ENCODE peak calls at places on chromosome 5, in nine cellular contexts. R, N, K, Q, C, I, H, Y and B are unnamed samples.

GRCh38 chr5:139435676-139436075 is 3.6 kb downstream of the DNAJC18 start:
- DNase-seq in C (no peak), K (no peak), Q (no peak), I (no peak), H (no peak), N (no peak), Y (no peak), R (no peak), B (no peak)

GRCh38 chr5:83516962-83517750 is 45.6 kb downstream of the VCAN start:
- DNase-seq in H (no peak), R (no peak), I (no peak), Y (no peak), C (no peak), N (no peak), Q (no peak), K (no peak), B (no peak)

GRCh38 chr5:171405615-171406014 is 13.8 kb upstream of the FGF18 start:
- DNase-seq in H (no peak), Y (no peak), I (no peak), K (no peak), C (no peak), N (no peak), R (no peak), Q (no peak), B (no peak)

GRCh38 chr5:145407300-145408047 is 427.7 kb downstream of the PRELID2 start:
- DNase-seq in N (no peak), H (no peak), R (no peak), K (no peak), Y (no peak), I (no peak), C (no peak), Q (no peak), B (no peak)

GRCh38 chr5:76789991-76790571 is 28.7 kb upstream of the F2RL1 start:
- DNase-seq in Y (no peak), N (no peak), C (no peak), H (no peak), Q (peak), R (no peak), I (peak), K (no peak), B (no peak)

GRCh38 chr5:158921441-158922262 is 178.1 kb downstream of the EBF1 start:
- DNase-seq in I (peak), H (no peak), N (no peak), Q (no peak), C (no peak), Y (no peak), K (no peak), R (no peak), B (no peak)

GRCh38 chr5:130189961-130190360 is 285.7 kb downstream of the CHSY3 start:
- DNase-seq in H (no peak), I (peak), K (no peak), N (no peak), R (no peak), Q (no peak), C (no peak), Y (no peak), B (no peak)

GRCh38 chr5:58681943-58682342 is 99.1 kb downstream of the RAB3C start:
- DNase-seq in Y (no peak), N (no peak), K (peak), Q (no peak), H (no peak), I (no peak), R (no peak), C (no peak), B (no peak)

GRCh38 chr5:96015709-96016108 is 54.1 kb upstream of the ELL2 start:
- DNase-seq in R (no peak), Q (no peak), H (no peak), I (no peak), Y (no peak), K (no peak), N (no peak), C (no peak), B (no peak)

GRCh38 chr5:149434162-149435014 is 55.3 kb upstream of the IL17B start:
- DNase-seq in N (no peak), R (peak), I (peak), K (peak), Q (no peak), Y (peak), C (peak), H (peak), B (no peak)

GRCh38 chr5:10333154-10334006 is 20.1 kb upstream of the MARCHF6 start:
- DNase-seq in Q (no peak), Y (no peak), C (no peak), K (no peak), H (peak), N (no peak), R (peak), I (no peak), B (no peak)

GRCh38 chr5:56012281-56012963 is 17.7 kb upstream of the IL6ST start:
- DNase-seq in R (peak), Y (no peak), H (peak), Q (peak), N (no peak), K (peak), C (peak), I (peak), B (no peak)

GRCh38 chr5:65721775-65722574 is at the start of the genes NLN and SGTB:
- DNase-seq in R (peak), N (no peak), Q (peak), H (peak), I (peak), Y (peak), K (peak), C (peak), B (no peak)

GRCh38 chr5:172852490-172853354 is 18.7 kb downstream of the ERGIC1 start:
- DNase-seq in R (peak), I (no peak), Q (no peak), N (no peak), Y (no peak), K (peak), H (peak), C (no peak), B (no peak)

GRCh38 chr5:149002761-149003689 is 59.8 kb downstream of the SH3TC2 start:
- DNase-seq in C (no peak), Q (peak), H (no peak), I (peak), R (no peak), N (no peak), Y (no peak), K (no peak), B (no peak)

GRCh38 chr5:41414598-41414997 is 95.8 kb downstream of the PLCXD3 start:
- DNase-seq in K (no peak), N (peak), R (no peak), Q (peak), C (no peak), Y (no peak), I (peak), H (no peak), B (peak)

GRCh38 chr5:14160116-14160515 is 17.0 kb downstream of the TRIO start:
- DNase-seq in Q (no peak), Y (peak), I (no peak), R (no peak), H (no peak), C (no peak), N (no peak), K (no peak), B (no peak)

GRCh38 chr5:95543017-95543705 is 11.6 kb downstream of the SKIC3 start:
- DNase-seq in Y (no peak), K (no peak), N (no peak), Q (no peak), R (no peak), I (no peak), C (no peak), H (no peak), B (no peak)

GRCh38 chr5:131209506-131210191 is 38.9 kb downstream of the LYRM7 start:
- DNase-seq in K (peak), H (peak), R (peak), C (peak), Y (no peak), I (no peak), Q (no peak), N (no peak), B (no peak)

GRCh38 chr5:138807182-138807581 is 54.0 kb downstream of the CTNNA1 start:
- DNase-seq in H (no peak), K (no peak), Q (no peak), Y (no peak), C (no peak), R (no peak), I (no peak), N (no peak), B (no peak)

GRCh38 chr5:36422957-36423356 is 121.3 kb upstream of the RANBP3L start:
- DNase-seq in Q (peak), K (no peak), R (no peak), H (no peak), Y (no peak), N (no peak), I (peak), C (no peak), B (no peak)

GRCh38 chr5:39941436-39941835 is 516.7 kb upstream of the DAB2 start:
- DNase-seq in N (no peak), I (no peak), K (no peak), R (no peak), C (no peak), H (no peak), Y (no peak), Q (no peak), B (peak)

GRCh38 chr5:178385472-178385853 is 152.9 kb upstream of the PHYKPL start:
- DNase-seq in R (no peak), H (no peak), K (no peak), Y (no peak), I (peak), C (no peak), Q (no peak), N (no peak), B (no peak)

GRCh38 chr5:104298518-104298917 is 735.9 kb upstream of the NUDT12 start:
- DNase-seq in Y (no peak), Q (no peak), N (no peak), C (no peak), R (no peak), H (no peak), K (no peak), I (no peak), B (no peak)

GRCh38 chr5:150017606-150018005 is 17.1 kb downstream of the HMGXB3 start:
- DNase-seq in R (no peak), C (no peak), H (no peak), K (no peak), I (peak), N (no peak), Y (no peak), Q (peak), B (no peak)

GRCh38 chr5:103624748-103625147 is 62.2 kb upstream of the NUDT12 start:
- DNase-seq in Y (no peak), R (no peak), K (no peak), H (no peak), Q (no peak), N (no peak), I (peak), C (no peak), B (no peak)

GRCh38 chr5:83474170-83474796 is 2.7 kb downstream of the VCAN start:
- DNase-seq in Q (peak), K (peak), N (peak), C (no peak), I (peak), Y (peak), R (peak), H (peak), B (no peak)

GRCh38 chr5:157855404-157855994 is 3.4 kb downstream of the CLINT1 start:
- DNase-seq in H (peak), Q (peak), Y (no peak), R (no peak), N (peak), C (no peak), K (peak), I (peak), B (peak)

GRCh38 chr5:160079753-160080152 is 39.5 kb downstream of the PWWP2A start:
- DNase-seq in C (no peak), Q (no peak), I (no peak), H (no peak), K (no peak), N (no peak), R (no peak), Y (no peak), B (no peak)

GRCh38 chr5:68408345-68408871 is 192.9 kb downstream of the PIK3R1 start:
- DNase-seq in R (no peak), K (no peak), N (no peak), C (no peak), H (no peak), Q (no peak), I (no peak), Y (no peak), B (no peak)

GRCh38 chr5:14144586-14145355 is 1.6 kb downstream of the TRIO start:
- DNase-seq in C (peak), Y (peak), Q (no peak), N (no peak), H (peak), R (no peak), K (peak), I (peak), B (peak)

GRCh38 chr5:128537999-128538248 is at the start of gene FBN2:
- DNase-seq in Q (no peak), N (no peak), H (no peak), R (no peak), C (no peak), K (no peak), I (no peak), Y (no peak), B (no peak)

GRCh38 chr5:149404746-149405549 is 25.9 kb upstream of the IL17B start:
- DNase-seq in R (no peak), Q (peak), Y (no peak), H (no peak), K (no peak), N (no peak), I (no peak), C (no peak), B (peak)

GRCh38 chr5:131684051-131684450 is 49.0 kb upstream of the RAPGEF6 start:
- DNase-seq in K (no peak), Y (no peak), R (no peak), H (no peak), I (no peak), Q (no peak), C (no peak), N (peak), B (no peak)

GRCh38 chr5:74517700-74518099 is 122.8 kb downstream of the ENC1 start:
- DNase-seq in K (no peak), H (no peak), Q (no peak), N (no peak), I (peak), C (no peak), R (no peak), Y (no peak), B (peak)